ENCODE peak calls at places on chromosome 18, in four cellular contexts. Y, O, B and R are unnamed samples.

GRCh38 chr18:60198063-60198462 is 174.5 kb downstream of the MC4R start:
- DNase-seq in Y (no peak), O (no peak), B (no peak), R (no peak)

GRCh38 chr18:46321954-46322353 is 217.8 kb downstream of the HAUS1 start:
- DNase-seq in Y (no peak), O (peak), B (peak), R (no peak)

GRCh38 chr18:42030586-42031182 is 75.7 kb downstream of the PIK3C3 start:
- DNase-seq in Y (peak), O (peak), B (peak), R (peak)

GRCh38 chr18:3319399-3319798 is 57.5 kb downstream of the MYL12B start:
- DNase-seq in Y (no peak), O (peak), B (no peak), R (no peak)

GRCh38 chr18:58438161-58438983 is 190.5 kb downstream of the ALPK2 start:
- DNase-seq in Y (peak), O (peak), B (no peak), R (no peak)

GRCh38 chr18:63439334-63439733 is 17.1 kb upstream of the VPS4B start:
- DNase-seq in Y (peak), O (peak), B (peak), R (peak)

GRCh38 chr18:62372156-62372555 is 47.0 kb downstream of the TNFRSF11A start:
- DNase-seq in Y (no peak), O (no peak), B (no peak), R (no peak)

GRCh38 chr18:44651453-44651852 is 29.2 kb upstream of the SETBP1 start:
- DNase-seq in Y (no peak), O (peak), B (peak), R (peak)

GRCh38 chr18:79970419-79971133 is 6.1 kb downstream of the HSBP1L1 start:
- DNase-seq in Y (no peak), O (no peak), B (no peak), R (no peak)

GRCh38 chr18:22559414-22560282 is 141.9 kb upstream of the CTAGE1 start:
- DNase-seq in Y (no peak), O (peak), B (peak), R (peak)

GRCh38 chr18:9648431-9649163 is 34.2 kb upstream of the PPP4R1 start:
- DNase-seq in Y (no peak), O (no peak), B (no peak), R (no peak)

GRCh38 chr18:54269924-54270844 is 867 bp downstream of the POLI start:
- DNase-seq in Y (peak), O (peak), B (peak), R (peak)

GRCh38 chr18:31101148-31102019 is 837 bp downstream of the DSC2 start:
- DNase-seq in Y (no peak), O (peak), B (peak), R (peak)

GRCh38 chr18:78980777-78981651 is 1.4 kb downstream of the SALL3 start:
- DNase-seq in Y (no peak), O (peak), B (peak), R (no peak)

GRCh38 chr18:80033181-80034067 is 810 bp upstream of the RBFA start:
- DNase-seq in Y (no peak), O (peak), B (peak), R (no peak)

GRCh38 chr18:45871655-45872054 is 46.2 kb downstream of the SIGLEC15 start:
- DNase-seq in Y (no peak), O (no peak), B (no peak), R (no peak)

GRCh38 chr18:63197246-63197791 is 122.2 kb downstream of the BCL2 start:
- DNase-seq in Y (peak), O (no peak), B (no peak), R (no peak)

GRCh38 chr18:39675358-39675757 is 2109.8 kb upstream of the CELF4 start:
- DNase-seq in Y (no peak), O (peak), B (no peak), R (peak)

GRCh38 chr18:62425465-62426190 is 97.2 kb upstream of the ZCCHC2 start:
- DNase-seq in Y (peak), O (peak), B (peak), R (peak)

GRCh38 chr18:34864836-34865497 is 154.9 kb downstream of the DTNA start:
- DNase-seq in Y (no peak), O (no peak), B (no peak), R (no peak)

GRCh38 chr18:394276-394996 is 106.1 kb downstream of the COLEC12 start:
- DNase-seq in Y (no peak), O (no peak), B (no peak), R (no peak)

GRCh38 chr18:58338961-58339722 is 289.7 kb downstream of the ALPK2 start:
- DNase-seq in Y (no peak), O (peak), B (peak), R (peak)

GRCh38 chr18:76657428-76657827 is 162.4 kb upstream of the ZNF516 start:
- DNase-seq in Y (no peak), O (peak), B (peak), R (peak)

GRCh38 chr18:63181706-63182105 is 137.9 kb downstream of the BCL2 start:
- DNase-seq in Y (no peak), O (no peak), B (no peak), R (no peak)

GRCh38 chr18:37464287-37464686 is 101.3 kb downstream of the CELF4 start:
- DNase-seq in Y (no peak), O (no peak), B (no peak), R (no peak)

GRCh38 chr18:34159691-34160185 is 65.0 kb downstream of the NOL4 start:
- DNase-seq in Y (no peak), O (no peak), B (no peak), R (no peak)

GRCh38 chr18:9022397-9023170 is 79.9 kb upstream of the NDUFV2 start:
- DNase-seq in Y (no peak), O (no peak), B (no peak), R (no peak)

GRCh38 chr18:55500316-55501086 is 87.5 kb downstream of the TCF4 start:
- DNase-seq in Y (no peak), O (peak), B (no peak), R (no peak)

GRCh38 chr18:63553117-63553516 is 10.9 kb downstream of the SERPINB12 start:
- DNase-seq in Y (peak), O (peak), B (no peak), R (peak)

GRCh38 chr18:79898952-79899608 is 52.4 kb downstream of the SLC66A2 start:
- DNase-seq in Y (no peak), O (no peak), B (no peak), R (no peak)

GRCh38 chr18:39946623-39947061 is 2008.4 kb upstream of the PIK3C3 start:
- DNase-seq in Y (no peak), O (peak), B (peak), R (peak)

GRCh38 chr18:12307251-12307736 is 747 bp upstream of the TUBB6 start:
- DNase-seq in Y (no peak), O (peak), B (peak), R (peak)

GRCh38 chr18:79770501-79770815 is 27.3 kb upstream of the KCNG2 start:
- DNase-seq in Y (no peak), O (no peak), B (no peak), R (no peak)

GRCh38 chr18:76791106-76791505 is 31.3 kb upstream of the ZNF236 start:
- DNase-seq in Y (no peak), O (peak), B (no peak), R (no peak)

GRCh38 chr18:50659091-50660003 is 99.5 kb downstream of the MAPK4 start:
- DNase-seq in Y (no peak), O (peak), B (no peak), R (peak)
- H3K4me2 ChIP-seq in Y (no peak), O (no peak), B (no peak), R (no peak)

DNA sequence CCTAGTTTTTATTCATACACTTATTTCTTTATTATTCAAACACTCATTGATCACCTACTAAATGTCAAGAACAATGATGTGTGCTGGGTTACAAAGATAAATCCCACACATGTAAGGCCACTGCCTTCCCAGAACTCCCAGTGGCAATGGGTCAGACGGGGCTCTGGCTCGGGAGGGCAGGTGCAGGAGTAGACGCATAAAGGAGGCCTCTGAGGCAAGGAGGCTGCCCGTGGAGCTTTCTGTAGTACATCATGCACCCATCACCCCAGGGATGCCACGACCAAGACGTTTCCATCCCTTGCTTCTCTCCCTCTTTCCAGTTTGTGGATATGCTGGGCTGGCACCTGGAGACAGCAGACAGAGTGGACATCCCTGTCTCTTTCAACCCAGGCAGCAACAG is 153.2 kb upstream of the TTC39C start:
- DNase-seq in Y (no peak), O (no peak), B (no peak), R (no peak)
- H3K4me2 ChIP-seq in Y (peak), O (no peak), B (peak), R (no peak)

GRCh38 chr18:26714739-26715138 is 150.8 kb downstream of the AQP4 start:
- DNase-seq in Y (no peak), O (no peak), B (no peak), R (no peak)
- H3K4me2 ChIP-seq in Y (no peak), O (no peak), B (no peak), R (no peak)

DNA sequence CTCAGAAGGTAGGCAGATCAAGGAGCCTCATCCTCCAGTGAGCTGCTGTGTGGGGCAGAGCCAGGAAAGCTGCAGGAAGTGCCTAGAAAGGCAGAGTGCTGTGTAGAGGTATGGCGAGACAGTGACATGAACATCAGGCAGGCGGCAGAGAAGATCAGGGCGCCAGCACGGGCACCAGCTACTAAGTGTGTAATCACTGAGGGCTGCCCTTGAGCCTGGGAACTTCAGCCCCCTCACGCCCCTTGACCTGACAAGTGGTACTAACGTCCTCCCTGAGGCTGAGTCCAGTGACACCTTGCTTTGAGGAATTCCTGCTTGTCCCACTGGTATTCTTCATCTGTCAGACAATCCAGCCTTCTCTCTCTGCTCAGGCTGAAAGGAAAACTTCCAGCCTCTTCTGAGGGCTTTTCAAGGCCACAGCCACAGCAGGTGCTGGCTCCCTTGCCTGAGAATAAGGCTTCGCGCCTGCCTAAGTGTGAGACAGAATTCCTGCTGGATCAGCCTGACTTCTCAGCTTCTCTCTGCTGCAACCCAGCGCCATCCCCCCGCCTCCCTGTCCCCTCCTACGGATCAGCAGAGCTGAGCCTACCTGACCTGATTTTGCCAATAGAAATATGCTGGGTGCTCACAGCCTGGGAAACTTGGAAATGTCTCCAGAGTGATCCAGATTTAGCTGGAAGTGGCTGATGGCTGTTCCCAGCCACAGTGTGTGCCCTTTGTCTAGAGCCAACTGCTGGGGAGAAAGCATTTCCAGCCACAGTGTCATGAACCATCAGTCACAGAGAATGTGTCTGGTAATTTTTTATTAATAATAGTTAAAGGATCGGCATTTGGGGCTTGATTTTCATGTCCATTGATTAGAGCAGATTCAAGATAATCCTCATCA is 148.0 kb downstream of the SMAD7 start:
- DNase-seq in Y (no peak), O (no peak), B (no peak), R (peak)
- H3K4me2 ChIP-seq in Y (no peak), O (no peak), B (no peak), R (no peak)